ENCODE peak calls at places on chromosome 22, in nine cellular contexts. B, C, U, E, G, Q, V, K and O are unnamed samples.

GRCh38 chr22:23130697-23131096 is 11.1 kb downstream of the RSPH14 start:
- DNase-seq in G (no peak), Q (no peak), C (no peak), E (no peak), V (no peak), B (no peak), K (no peak), U (no peak), O (no peak)

GRCh38 chr22:34950480-34950879 is 115.5 kb upstream of the ISX start:
- DNase-seq in C (peak), G (no peak), U (no peak), V (no peak), B (no peak), Q (no peak), E (no peak), K (no peak), O (peak)

GRCh38 chr22:50714631-50715179 is 23.3 kb upstream of the ACR start:
- DNase-seq in U (no peak), Q (no peak), G (no peak), E (no peak), B (no peak), V (no peak), C (no peak), K (no peak), O (no peak)

GRCh38 chr22:31625661-31626426 is 36.2 kb downstream of the PISD start:
- DNase-seq in V (no peak), G (no peak), K (peak), B (no peak), U (no peak), C (peak), Q (no peak), E (no peak), O (peak)

GRCh38 chr22:21646608-21647590 is 4.8 kb downstream of the SDF2L1 start:
- DNase-seq in C (peak), B (peak), V (peak), E (peak), G (peak), Q (no peak), K (peak), U (peak), O (peak)

GRCh38 chr22:29032584-29032983 is 29.0 kb downstream of the C22orf31 start:
- DNase-seq in U (no peak), V (no peak), Q (no peak), B (no peak), C (no peak), E (peak), G (no peak), K (no peak), O (no peak)

GRCh38 chr22:26922804-26923203 is 265.4 kb downstream of the MIAT start:
- DNase-seq in U (no peak), B (no peak), G (peak), C (peak), V (peak), K (peak), Q (no peak), E (peak), O (peak)

GRCh38 chr22:23166841-23167610 is 13.3 kb upstream of the BCR start:
- DNase-seq in C (no peak), E (no peak), K (no peak), G (no peak), U (no peak), Q (no peak), V (no peak), B (no peak), O (no peak)

GRCh38 chr22:48720662-48721393 is 1106.8 kb downstream of the BRD1 start:
- DNase-seq in B (no peak), G (no peak), C (no peak), V (no peak), K (no peak), E (no peak), Q (no peak), U (no peak), O (no peak)

GRCh38 chr22:45200862-45201511 is 37.3 kb downstream of the NUP50 start:
- DNase-seq in C (no peak), B (no peak), G (no peak), U (no peak), K (no peak), E (peak), V (no peak), Q (no peak), O (peak)